ENCODE peak calls at places on chromosome 2, in eight cellular contexts. B, O, E, V, P, J, R and H are unnamed samples.

GRCh38 chr2:205865794-205866490 is 183.6 kb downstream of the NRP2 start:
- DNase-seq in B (peak; percentile 22), O (no peak), E (peak; percentile 57), V (no peak), P (peak; percentile 14), J (no peak), R (peak; percentile 61), H (no peak)

GRCh38 chr2:43300781-43301586 is 74.6 kb upstream of the ZFP36L2 start:
- DNase-seq in B (no peak), O (no peak), E (no peak), V (no peak), P (no peak), J (no peak), R (peak; percentile 72), H (no peak)

GRCh38 chr2:208807756-208808155 is 401.2 kb downstream of the PTH2R start:
- DNase-seq in B (no peak), O (no peak), E (no peak), V (no peak), P (peak; percentile 31), J (no peak), R (no peak), H (no peak)

GRCh38 chr2:180625006-180625844 is 355.2 kb upstream of the UBE2E3 start:
- DNase-seq in B (peak; percentile 93), O (no peak), E (no peak), V (no peak), P (peak; percentile 69), J (peak; percentile 92), R (no peak), H (no peak)

GRCh38 chr2:236572482-236572881 is 2.9 kb downstream of the ACKR3 start:
- DNase-seq in B (peak; percentile 19), O (no peak), E (no peak), V (no peak), P (no peak), J (no peak), R (peak; percentile 65), H (no peak)

GRCh38 chr2:181462032-181462431 is 4.8 kb downstream of the ITGA4 start:
- DNase-seq in B (no peak), O (no peak), E (no peak), V (no peak), P (no peak), J (peak; percentile 6), R (no peak), H (no peak)

GRCh38 chr2:212173331-212173730 is 365.3 kb downstream of the ERBB4 start:
- DNase-seq in B (no peak), O (no peak), E (no peak), V (no peak), P (no peak), J (no peak), R (no peak), H (no peak)

GRCh38 chr2:241391892-241392665 is 36.0 kb downstream of the FARP2 start:
- DNase-seq in B (peak; percentile 60), O (no peak), E (no peak), V (no peak), P (peak; percentile 33), J (peak; percentile 20), R (peak; percentile 63), H (no peak)

GRCh38 chr2:134031539-134031938 is 222.3 kb upstream of the MGAT5 start:
- DNase-seq in B (no peak), O (no peak), E (no peak), V (no peak), P (no peak), J (no peak), R (no peak), H (no peak)

GRCh38 chr2:23600336-23600735 is 215.4 kb downstream of the KLHL29 start:
- DNase-seq in B (no peak), O (no peak), E (no peak), V (no peak), P (no peak), J (no peak), R (no peak), H (no peak)

GRCh38 chr2:61647044-61647443 is 108.9 kb upstream of the XPO1 start:
- DNase-seq in B (no peak), O (no peak), E (no peak), V (no peak), P (no peak), J (peak; percentile 26), R (no peak), H (no peak)

GRCh38 chr2:42777883-42778805 is 14.2 kb upstream of the OXER1 start:
- DNase-seq in B (peak; percentile 50), O (no peak), E (no peak), V (no peak), P (peak; percentile 19), J (peak; percentile 22), R (no peak), H (no peak)

GRCh38 chr2:70070557-70071268 is 16.6 kb upstream of the PCBP1 start:
- DNase-seq in B (peak; percentile 92), O (no peak), E (peak; percentile 82), V (peak; percentile 53), P (peak; percentile 70), J (peak; percentile 90), R (peak; percentile 76), H (no peak)

GRCh38 chr2:70069049-70069448 is 18.2 kb upstream of the PCBP1 start:
- DNase-seq in B (peak; percentile 74), O (no peak), E (no peak), V (peak; percentile 67), P (no peak), J (peak; percentile 6), R (peak; percentile 16), H (no peak)

GRCh38 chr2:70073493-70073892 is 13.8 kb upstream of the PCBP1 start:
- DNase-seq in B (no peak), O (no peak), E (no peak), V (no peak), P (no peak), J (no peak), R (no peak), H (no peak)

GRCh38 chr2:70062270-70062669 is 25.0 kb upstream of the PCBP1 start:
- DNase-seq in B (no peak), O (no peak), E (no peak), V (no peak), P (no peak), J (no peak), R (no peak), H (no peak)

GRCh38 chr2:70068119-70068518 is 19.2 kb upstream of the PCBP1 start:
- DNase-seq in B (peak; percentile 38), O (no peak), E (no peak), V (no peak), P (no peak), J (peak; percentile 16), R (no peak), H (no peak)
- H3K27ac ChIP-seq in B (peak overlapping the region; percentile 25), O (peak overlapping the region; percentile 76), E (peak overlapping the region; percentile 29), V (peak overlapping the region; percentile 91), P (no peak overlapping the region), J (no peak overlapping the region), R (no peak overlapping the region), H (no peak overlapping the region)

GRCh38 chr2:200422532-200423262 is 87.2 kb downstream of the KCTD18 start:
- DNase-seq in B (peak; percentile 48), O (no peak), E (no peak), V (no peak), P (no peak), J (no peak), R (no peak), H (no peak)
- H3K36me3 ChIP-seq in B (peaks cover 24% of the 10 kb centered on the region), O (peaks cover 37% of the 10 kb centered on the region), E (no peaks in the 10 kb centered on the region), V (peaks cover 3% of the 10 kb centered on the region), P (peaks cover 71% of the 10 kb centered on the region), J (peaks cover 52% of the 10 kb centered on the region), R (no peaks in the 10 kb centered on the region), H (peaks cover 20% of the 10 kb centered on the region)

GRCh38 chr2:230230087-230230486 is 4.6 kb downstream of the SP140 start:
- DNase-seq in B (peak; percentile 3), O (no peak), E (no peak), V (no peak), P (peak; percentile 23), J (peak; percentile 90), R (no peak), H (no peak)
- H3K27ac ChIP-seq in B (no peak overlapping the region), O (no peak overlapping the region), E (no peak overlapping the region), V (no peak overlapping the region), P (peak overlapping the region; percentile 46), J (no peak overlapping the region), R (no peak overlapping the region), H (no peak overlapping the region)

GRCh38 chr2:217830807-217831206 is 172.0 kb downstream of the TNS1 start:
- DNase-seq in B (no peak), O (no peak), E (no peak), V (no peak), P (no peak), J (no peak), R (no peak), H (no peak)
- H3K36me3 ChIP-seq in B (peaks cover 39% of the 10 kb centered on the region), O (peaks cover 78% of the 10 kb centered on the region), E (no peaks in the 10 kb centered on the region), V (no peaks in the 10 kb centered on the region), P (peaks cover 10% of the 10 kb centered on the region), J (peaks cover 69% of the 10 kb centered on the region), R (peaks cover 10% of the 10 kb centered on the region), H (peaks cover 81% of the 10 kb centered on the region)

GRCh38 chr2:124798551-124798950 is 773.5 kb downstream of the CNTNAP5 start:
- DNase-seq in B (no peak), O (no peak), E (no peak), V (no peak), P (no peak), J (no peak), R (no peak), H (no peak)

GRCh38 chr2:124810132-124810531 is 785.0 kb downstream of the CNTNAP5 start:
- DNase-seq in B (no peak), O (no peak), E (no peak), V (no peak), P (no peak), J (peak; percentile 44), R (no peak), H (no peak)

GRCh38 chr2:124805060-124805459 is 780.0 kb downstream of the CNTNAP5 start:
- DNase-seq in B (no peak), O (no peak), E (no peak), V (no peak), P (no peak), J (no peak), R (no peak), H (no peak)

DNA sequence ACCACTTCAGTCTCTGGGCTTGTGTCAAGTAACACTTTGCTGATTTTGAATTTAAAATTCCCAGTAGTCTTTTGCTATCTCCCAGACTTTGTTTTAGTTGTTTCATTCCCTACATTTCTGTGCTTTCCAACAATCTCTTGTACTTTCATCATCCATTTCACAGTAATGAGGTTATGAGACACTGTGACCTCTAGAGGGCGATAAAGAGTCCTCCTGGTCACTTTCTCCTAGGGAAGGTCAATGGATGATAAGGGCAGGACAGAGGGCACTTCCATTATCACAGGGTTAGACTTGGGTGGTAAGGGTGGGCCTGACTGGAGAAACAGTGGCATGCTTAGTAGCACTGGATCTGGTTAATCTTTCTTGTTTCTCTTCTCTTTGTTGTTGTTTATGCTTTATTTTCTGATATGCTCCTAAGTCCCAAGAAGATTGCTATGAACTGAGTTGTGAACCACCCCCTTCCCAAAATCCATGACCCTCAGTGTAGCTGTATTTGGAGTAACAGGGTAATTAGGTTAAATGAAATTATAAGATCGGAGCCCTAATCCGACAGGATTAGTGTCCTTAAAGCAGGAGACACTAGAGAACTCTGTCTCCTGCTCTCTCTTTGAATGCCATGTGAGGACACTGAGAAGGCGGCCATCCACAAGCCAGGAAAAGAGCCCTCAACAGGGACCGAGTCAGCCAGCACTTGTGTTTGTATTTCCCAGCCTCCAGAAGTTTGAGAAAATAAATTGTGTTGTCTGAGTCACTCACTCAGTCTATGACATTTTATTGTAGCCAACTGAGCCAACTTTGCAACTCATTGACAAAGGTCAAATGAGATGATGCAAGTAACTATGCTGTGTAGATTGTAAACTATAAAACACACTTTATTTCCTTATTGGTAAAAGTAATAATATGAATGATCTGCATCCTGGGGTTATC is 779.2 kb downstream of the CNTNAP5 start:
- DNase-seq in B (peak; percentile 43), O (no peak), E (no peak), V (no peak), P (no peak), J (peak; percentile 25), R (peak; percentile 12), H (no peak)
- H3K27ac ChIP-seq in B (no peak overlapping the region), O (no peak overlapping the region), E (no peak overlapping the region), V (no peak overlapping the region), P (no peak overlapping the region), J (no peak overlapping the region), R (no peak overlapping the region), H (no peak overlapping the region)

GRCh38 chr2:157899125-157899839 is 23.2 kb upstream of the ACVR1 start:
- DNase-seq in B (no peak), O (no peak), E (no peak), V (no peak), P (no peak), J (no peak), R (no peak), H (no peak)
- H3K36me3 ChIP-seq in B (no peaks in the 10 kb centered on the region), O (no peaks in the 10 kb centered on the region), E (no peaks in the 10 kb centered on the region), V (no peaks in the 10 kb centered on the region), P (no peaks in the 10 kb centered on the region), J (no peaks in the 10 kb centered on the region), R (no peaks in the 10 kb centered on the region), H (no peaks in the 10 kb centered on the region)